ENCODE peak calls at places on chromosomes 6 and 20, in seven cellular contexts. H, J, Y, Q, D, U and C are unnamed samples.

GRCh38 chr20:3632311-3633004 is 30.7 kb downstream of the GFRA4 start:
- DNase-seq in J (no peak), Y (no peak), D (no peak), Q (no peak), H (no peak), U (no peak), C (no peak)

GRCh38 chr6:7914991-7915789 is 4.6 kb upstream of the TXNDC5 start:
- DNase-seq in Q (peak; percentile 74), H (no peak), Y (no peak), U (no peak), J (peak; percentile 61), D (no peak), C (no peak)

GRCh38 chr6:6401401-6401800 is 80.9 kb upstream of the F13A1 start:
- DNase-seq in J (no peak), H (no peak), U (no peak), Q (no peak), Y (no peak), D (no peak), C (no peak)

GRCh38 chr6:106223300-106223930 is 102.1 kb downstream of the ATG5 start:
- DNase-seq in D (peak; percentile 49), J (peak; percentile 52), U (peak; percentile 15), Y (peak; percentile 81), H (peak; percentile 35), Q (peak; percentile 67), C (peak; percentile 51)

GRCh38 chr6:26249709-26249958 is 115.4 kb upstream of the BTN3A2 start:
- DNase-seq in D (no peak), Y (no peak), U (no peak), H (no peak), J (no peak), Q (no peak), C (no peak)

GRCh38 chr6:167733740-167734661 is 92.7 kb upstream of the AFDN start:
- DNase-seq in J (no peak), U (no peak), D (no peak), Y (no peak), Q (no peak), H (no peak), C (no peak)

GRCh38 chr6:116633685-116634084 is 17.4 kb downstream of the RSPH4A start:
- DNase-seq in Y (peak; percentile 37), J (no peak), U (peak; percentile 7), H (no peak), D (no peak), Q (no peak), C (no peak)

GRCh38 chr6:131255434-131255833 is 120.2 kb downstream of the AKAP7 start:
- DNase-seq in Y (no peak), U (no peak), D (no peak), H (no peak), J (no peak), Q (no peak), C (no peak)

GRCh38 chr6:28218312-28219248 is 6.5 kb upstream of the ZSCAN9 start:
- DNase-seq in Q (peak; percentile 69), H (no peak), J (no peak), D (peak; percentile 62), Y (peak; percentile 69), U (peak; percentile 93), C (peak; percentile 1)

GRCh38 chr6:152952866-152953509 is 29.9 kb downstream of the FBXO5 start:
- DNase-seq in Y (peak; percentile 37), H (no peak), D (no peak), J (no peak), U (peak; percentile 45), Q (no peak), C (peak; percentile 11)

GRCh38 chr20:46959081-46959692 is 64.5 kb downstream of the EYA2 start:
- DNase-seq in J (peak; percentile 75), Q (no peak), U (no peak), Y (no peak), D (no peak), H (peak; percentile 77), C (no peak)

GRCh38 chr6:15276036-15276435 is 30.2 kb downstream of the JARID2 start:
- DNase-seq in H (no peak), Q (no peak), Y (no peak), U (no peak), D (no peak), J (no peak), C (no peak)

GRCh38 chr6:27280064-27280539 is 32.0 kb downstream of the POM121L2 start:
- DNase-seq in Y (peak; percentile 63), H (no peak), U (peak; percentile 31), J (no peak), Q (peak; percentile 38), D (no peak), C (no peak)

GRCh38 chr20:36728986-36729385 is 16.9 kb downstream of the NDRG3 start:
- DNase-seq in Q (peak; percentile 13), Y (peak; percentile 40), J (no peak), H (no peak), U (no peak), D (no peak), C (no peak)

GRCh38 chr20:46562373-46563169 is 12.1 kb upstream of the OCSTAMP start:
- DNase-seq in D (peak; percentile 52), H (no peak), U (peak; percentile 80), J (peak; percentile 16), Y (peak; percentile 77), Q (peak; percentile 68), C (no peak)

GRCh38 chr20:16711859-16712258 is 18.0 kb upstream of the SNRPB2 start:
- DNase-seq in Q (peak; percentile 47), Y (no peak), H (no peak), U (no peak), J (no peak), D (no peak), C (no peak)

GRCh38 chr20:16712541-16712947 is 17.3 kb upstream of the SNRPB2 start:
- DNase-seq in Y (no peak), H (no peak), U (no peak), J (no peak), Q (peak; percentile 61), D (no peak), C (no peak)

GRCh38 chr20:16709017-16709416 is 20.8 kb upstream of the SNRPB2 start:
- DNase-seq in Y (no peak), Q (no peak), H (no peak), J (no peak), D (no peak), U (no peak), C (no peak)

GRCh38 chr20:16708590-16708989 is 21.2 kb upstream of the SNRPB2 start:
- DNase-seq in Y (no peak), U (no peak), Q (no peak), H (no peak), J (no peak), D (no peak), C (peak; percentile 96)

DNA sequence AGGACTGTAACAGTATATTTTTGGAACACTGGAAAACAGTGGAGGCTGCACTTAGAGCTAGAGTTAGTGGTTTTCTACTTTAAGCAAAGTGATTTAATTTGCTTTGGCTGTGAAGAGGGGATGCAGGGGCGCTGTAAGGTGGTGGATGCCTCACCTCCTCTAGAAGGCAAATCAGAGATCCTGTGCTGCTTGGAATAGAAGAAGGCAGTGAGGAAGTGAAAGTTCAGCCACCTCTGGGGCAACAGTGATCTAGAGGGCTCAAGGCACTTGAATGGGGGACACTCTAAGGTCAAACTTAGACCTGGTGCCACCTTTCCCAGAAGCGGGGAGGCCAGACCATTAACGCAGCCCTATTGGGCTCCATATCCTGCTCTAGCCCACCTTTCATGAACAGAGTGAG is 19.0 kb upstream of the SNRPB2 start:
- DNase-seq in J (no peak), Y (no peak), Q (no peak), H (no peak), U (no peak), D (no peak), C (no peak)
- TF ChIP-seq CTCF in J (no peak), Y (no peak), Q (no peak), H (no peak), U (no peak), D (no peak), C (no peak)

DNA sequence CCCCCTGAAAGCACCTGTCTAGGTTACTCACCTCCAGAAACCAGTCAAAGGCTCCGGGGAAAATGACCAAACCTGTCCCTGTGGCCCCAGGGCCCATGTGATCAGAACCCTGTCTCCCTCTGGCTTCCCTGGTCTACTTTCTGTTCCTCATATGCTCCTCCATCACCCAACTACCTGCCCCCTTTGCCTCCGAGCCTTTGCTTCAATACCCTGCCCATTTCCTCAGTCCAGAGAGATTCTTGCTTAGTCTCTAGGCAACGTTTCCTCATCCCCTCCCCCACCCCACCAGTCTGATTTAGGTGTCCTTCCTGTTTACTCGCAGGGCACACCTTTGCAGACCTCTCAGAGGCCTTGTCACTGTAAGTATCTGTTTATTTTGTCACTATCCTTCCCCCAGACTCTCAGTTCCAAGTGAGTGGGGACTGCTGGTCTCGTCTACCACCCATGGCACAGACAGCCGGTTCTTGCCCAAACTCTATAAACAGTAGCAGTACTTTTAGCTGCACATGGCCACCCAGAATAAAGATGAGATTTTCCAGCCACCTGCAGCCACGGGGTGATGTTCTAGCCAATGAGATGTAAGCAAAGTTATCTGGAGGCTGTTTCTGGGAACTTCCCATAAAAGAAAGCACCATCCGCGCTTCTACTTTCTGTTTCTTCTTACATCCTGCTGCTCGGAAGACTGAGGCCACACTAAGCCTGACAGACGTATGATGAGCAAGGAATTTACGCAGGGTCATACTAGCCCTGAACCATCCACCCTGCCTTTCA is 13.3 kb downstream of the ELOVL5 start:
- DNase-seq in Q (peak; percentile 17), J (no peak), U (no peak), D (no peak), H (no peak), Y (no peak), C (no peak)
- H3K4me3 ChIP-seq in Q (no peak overlapping the region), J (no peak overlapping the region), U (no peak overlapping the region), D (no peak overlapping the region), H (no peak overlapping the region), Y (no peak overlapping the region), C (no peak overlapping the region)

DNA sequence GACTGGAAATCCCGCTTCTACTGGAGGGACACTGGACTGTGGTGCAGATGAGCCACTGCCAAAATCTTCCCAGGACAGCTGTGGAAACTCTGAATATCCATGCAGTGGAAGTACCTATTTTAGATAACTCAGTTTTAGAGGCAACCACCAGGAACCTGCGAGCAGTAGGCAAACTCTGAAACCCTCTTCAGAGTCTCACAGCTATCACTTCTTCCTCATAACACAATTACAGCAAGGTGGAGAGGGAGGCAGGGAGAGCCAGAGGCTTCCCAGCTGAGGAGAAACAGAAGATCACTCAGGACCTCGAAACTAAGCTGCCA is 322.7 kb upstream of the NT5E start:
- DNase-seq in U (no peak), J (no peak), Q (no peak), D (no peak), H (no peak), Y (no peak), C (no peak)
- TF ChIP-seq CTCF in U (no peak), J (no peak), Q (no peak), D (no peak), H (no peak), Y (no peak), C (no peak)

GRCh38 chr20:41428285-41428684 is 61.7 kb upstream of the EMILIN3 start:
- DNase-seq in Y (no peak), Q (no peak), D (no peak), U (no peak), H (no peak), J (no peak), C (no peak)

GRCh38 chr20:41426361-41426900 is 59.8 kb upstream of the EMILIN3 start:
- DNase-seq in U (no peak), H (no peak), Q (no peak), D (no peak), J (no peak), Y (no peak), C (no peak)

GRCh38 chr20:41425180-41425884 is 58.7 kb upstream of the EMILIN3 start:
- DNase-seq in Y (no peak), H (no peak), U (no peak), J (no peak), Q (no peak), D (no peak), C (no peak)

GRCh38 chr20:41426976-41427375 is 60.4 kb upstream of the EMILIN3 start:
- DNase-seq in H (no peak), U (no peak), Y (no peak), Q (no peak), J (no peak), D (no peak), C (no peak)

GRCh38 chr20:41427833-41428232 is 61.2 kb upstream of the EMILIN3 start:
- DNase-seq in Y (no peak), D (no peak), J (no peak), Q (no peak), U (no peak), H (no peak), C (no peak)
- H3K4me3 ChIP-seq in Y (no peak overlapping the region), D (no peak overlapping the region), J (no peak overlapping the region), Q (no peak overlapping the region), U (no peak overlapping the region), H (no peak overlapping the region), C (no peak overlapping the region)